ENCODE peak calls at places on chromosomes 7 and 10, in four cellular contexts. W, B, F and N are unnamed samples.

GRCh38 chr10:44935961-44936285 is 23.7 kb upstream of the RASSF4 start:
- DNase-seq in W (no peak), B (no peak), F (no peak), N (no peak)

GRCh38 chr7:92461027-92462003 is 14.0 kb downstream of the GATAD1 start:
- DNase-seq in W (peak), B (peak), F (peak), N (peak)

GRCh38 chr7:112630565-112630964 is 149.8 kb downstream of the LSMEM1 start:
- DNase-seq in W (no peak), B (no peak), F (peak), N (no peak)

GRCh38 chr7:111736475-111736874 is 174.2 kb upstream of the IMMP2L start:
- DNase-seq in W (no peak), B (no peak), F (no peak), N (no peak)

GRCh38 chr10:62894156-62894555 is 78.0 kb upstream of the EGR2 start:
- DNase-seq in W (no peak), B (no peak), F (no peak), N (no peak)

GRCh38 chr10:127148933-127149220 is 47.5 kb downstream of the INSYN2A start:
- DNase-seq in W (no peak), B (peak), F (peak), N (no peak)

GRCh38 chr7:92056276-92056675 is 78.0 kb downstream of the CYP51A1 start:
- DNase-seq in W (no peak), B (no peak), F (no peak), N (no peak)

GRCh38 chr10:79241629-79241989 is 105.7 kb upstream of the PPIF start:
- DNase-seq in W (no peak), B (no peak), F (no peak), N (no peak)

GRCh38 chr7:131369354-131369753 is 41.7 kb downstream of the MKLN1 start:
- DNase-seq in W (no peak), B (no peak), F (no peak), N (no peak)

GRCh38 chr10:119772347-119772746 is 46.5 kb downstream of the INPP5F start:
- DNase-seq in W (no peak), B (no peak), F (no peak), N (no peak)

GRCh38 chr10:24209421-24209770 is 458 bp downstream of the KIAA1217 start:
- DNase-seq in W (no peak), B (no peak), F (no peak), N (no peak)

GRCh38 chr10:26787362-26787761 is 73.4 kb downstream of the ABI1 start:
- DNase-seq in W (no peak), B (no peak), F (no peak), N (no peak)

GRCh38 chr7:42843209-42843800 is 68.6 kb downstream of the C7orf25 start:
- DNase-seq in W (peak), B (peak), F (no peak), N (peak)

GRCh38 chr7:102260856-102261255 is 25.8 kb upstream of the SH2B2 start:
- DNase-seq in W (no peak), B (no peak), F (no peak), N (no peak)

GRCh38 chr7:30992414-30992813 is 28.7 kb downstream of the GHRHR start:
- DNase-seq in W (no peak), B (no peak), F (no peak), N (no peak)

GRCh38 chr7:156429514-156429913 is 211.1 kb upstream of the RNF32 start:
- DNase-seq in W (no peak), B (no peak), F (no peak), N (no peak)

GRCh38 chr7:17153571-17153970 is 144.9 kb upstream of the AHR start:
- DNase-seq in W (no peak), B (no peak), F (no peak), N (no peak)

GRCh38 chr10:122033224-122033926 is 44.4 kb downstream of the TACC2 start:
- DNase-seq in W (no peak), B (no peak), F (no peak), N (no peak)

GRCh38 chr10:95536894-95537542 is 24.2 kb downstream of the SORBS1 start:
- DNase-seq in W (no peak), B (no peak), F (no peak), N (no peak)

GRCh38 chr10:56622335-56622973 is 261.4 kb upstream of the ZWINT start:
- DNase-seq in W (no peak), B (no peak), F (no peak), N (no peak)

GRCh38 chr10:1360011-1360580 is 303.9 kb downstream of the WDR37 start:
- DNase-seq in W (no peak), B (no peak), F (no peak), N (peak)

GRCh38 chr10:84172435-84173356 is 905 bp upstream of the GPR15LG start:
- DNase-seq in W (no peak), B (no peak), F (no peak), N (no peak)

GRCh38 chr10:5526691-5527331 is 2.0 kb downstream of the CALML3 start:
- DNase-seq in W (no peak), B (no peak), F (no peak), N (no peak)
- TF ChIP-seq TCF7L2 in W (no peak), B (no peak), F (no peak), N (no peak)

DNA sequence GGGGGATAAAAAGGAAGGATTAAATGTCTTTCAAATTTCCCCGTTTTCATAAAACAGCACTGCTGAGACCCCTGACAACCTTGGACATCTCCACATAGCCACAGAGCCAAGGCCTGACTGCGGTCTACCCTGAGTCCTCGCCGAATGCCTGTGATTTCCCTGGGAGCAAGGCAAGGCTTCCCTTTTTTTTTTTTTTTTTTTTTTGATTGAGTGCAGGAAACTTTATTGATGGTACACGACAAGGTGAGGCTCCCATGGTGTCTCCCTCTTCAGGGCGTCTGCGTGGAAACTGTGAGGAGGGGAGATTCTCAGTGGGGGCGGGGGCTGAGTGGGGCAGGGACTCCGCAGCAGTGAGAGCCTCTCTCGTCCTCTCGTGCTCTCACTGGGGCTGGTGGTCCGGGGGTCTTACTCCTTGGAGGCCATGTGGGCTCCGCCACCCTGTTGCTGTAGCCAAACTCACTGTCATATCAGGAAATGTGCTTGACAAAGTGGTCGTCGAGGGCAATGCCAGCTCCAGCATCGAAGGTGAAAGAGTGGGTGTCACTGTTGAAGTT is 4.2 kb upstream of the RPP38 start:
- DNase-seq in W (no peak), B (no peak), F (no peak), N (no peak)
- TF ChIP-seq TCF7L2 in W (no peak), B (no peak), F (no peak), N (no peak)

DNA sequence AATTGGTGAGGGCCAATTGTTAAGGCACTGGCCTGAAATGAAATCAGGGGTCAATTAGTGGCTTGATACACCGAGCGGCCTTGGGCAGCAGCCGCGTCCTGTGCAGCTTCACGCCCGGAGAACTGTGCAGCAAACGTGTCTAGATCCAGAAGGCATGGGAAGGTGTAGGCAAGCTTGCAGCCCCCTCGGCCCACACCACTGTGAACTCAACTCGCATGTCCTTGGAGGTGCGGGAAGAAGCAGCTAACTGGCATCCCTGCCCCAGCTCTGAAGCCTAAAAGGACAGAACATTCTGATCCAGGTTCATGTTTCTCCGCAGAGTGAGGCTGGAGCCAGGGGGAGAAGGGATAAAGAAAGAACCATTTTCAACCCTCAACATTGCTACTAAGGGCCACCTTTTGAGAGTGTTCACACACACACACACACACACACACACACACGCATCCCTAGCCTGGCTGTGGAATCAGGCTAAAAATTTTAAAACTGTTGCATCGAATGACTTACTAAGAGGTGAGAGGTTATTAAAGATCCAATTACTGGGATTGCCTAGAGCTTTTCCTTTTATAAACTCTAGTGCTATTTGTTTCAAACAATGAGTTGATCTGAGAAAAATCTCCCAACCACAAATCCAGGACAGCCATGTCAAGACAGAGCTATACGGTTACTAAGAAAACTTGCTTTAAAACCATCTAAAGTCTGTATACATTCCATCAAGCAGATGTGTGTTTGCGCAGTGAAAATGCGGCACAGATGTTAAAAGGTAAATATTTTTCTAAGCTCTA is 104.0 kb downstream of the PARP12 start:
- DNase-seq in W (no peak), B (no peak), F (no peak), N (no peak)
- TF ChIP-seq TCF7L2 in W (no peak), B (no peak), F (no peak), N (no peak)

GRCh38 chr10:8048281-8049008 is 6.0 kb upstream of the GATA3 start:
- DNase-seq in W (no peak), B (no peak), F (no peak), N (no peak)
- TF ChIP-seq TCF7L2 in W (no peak), B (no peak), F (no peak), N (no peak)

GRCh38 chr10:60865198-60865783 is 78.7 kb downstream of the RHOBTB1 start:
- DNase-seq in W (no peak), B (no peak), F (no peak), N (no peak)
- TF ChIP-seq TCF7L2 in W (no peak), B (no peak), F (no peak), N (no peak)

GRCh38 chr10:101386659-101387259 is 32.8 kb downstream of the BTRC start:
- DNase-seq in W (no peak), B (no peak), F (no peak), N (no peak)
- TF ChIP-seq TCF7L2 in W (no peak), B (no peak), F (no peak), N (no peak)

GRCh38 chr10:71459513-71459912 is 62.8 kb downstream of the CDH23 start:
- DNase-seq in W (no peak), B (no peak), F (no peak), N (no peak)
- TF ChIP-seq TCF7L2 in W (no peak), B (no peak), F (no peak), N (no peak)

GRCh38 chr10:76403876-76404275 is 972.5 kb downstream of the LRMDA start:
- DNase-seq in W (no peak), B (no peak), F (no peak), N (no peak)

GRCh38 chr10:76405932-76406331 is 974.5 kb downstream of the LRMDA start:
- DNase-seq in W (no peak), B (no peak), F (no peak), N (no peak)

GRCh38 chr10:76411719-76412435 is 980.5 kb downstream of the LRMDA start:
- DNase-seq in W (no peak), B (no peak), F (no peak), N (no peak)

GRCh38 chr10:76408646-76409045 is 977.2 kb downstream of the LRMDA start:
- DNase-seq in W (no peak), B (no peak), F (no peak), N (no peak)
- TF ChIP-seq TCF7L2 in W (no peak), B (no peak), F (no peak), N (no peak)